ENCODE peak calls at places on chromosomes 1 and 21, in six cellular contexts. One of them, this sample, is unnamed.

GRCh38 chr1:230268371-230269170 is 157.6 kb downstream of the PGBD5 start:
- DNase-seq in lower lobe of right lung: no peak
- DNase-seq in neural crest cell: peak; percentile 33
- DNase-seq in gastrocnemius medialis: no peak
- DNase-seq in endothelial cell of umbilical vein: peak; percentile 64
- DNase-seq in breast epithelium: peak; percentile 47
- DNase-seq in this sample: peak; percentile 36

GRCh38 chr1:174692313-174692712 is 244.5 kb downstream of the GPR52 start:
- DNase-seq in lower lobe of right lung: no peak
- DNase-seq in neural crest cell: no peak
- DNase-seq in gastrocnemius medialis: no peak
- DNase-seq in endothelial cell of umbilical vein: no peak
- DNase-seq in breast epithelium: no peak
- DNase-seq in this sample: no peak

GRCh38 chr1:193108471-193108870 is 3.3 kb upstream of the GLRX2 start:
- DNase-seq in lower lobe of right lung: no peak
- DNase-seq in neural crest cell: no peak
- DNase-seq in gastrocnemius medialis: no peak
- DNase-seq in endothelial cell of umbilical vein: no peak
- DNase-seq in breast epithelium: no peak
- DNase-seq in this sample: no peak

GRCh38 chr1:36913016-36913415 is 121.3 kb downstream of the GRIK3 start:
- DNase-seq in lower lobe of right lung: no peak
- DNase-seq in neural crest cell: no peak
- DNase-seq in gastrocnemius medialis: no peak
- DNase-seq in endothelial cell of umbilical vein: no peak
- DNase-seq in breast epithelium: no peak
- DNase-seq in this sample: no peak

GRCh38 chr1:173002891-173003582 is 47.7 kb downstream of the TNFSF18 start:
- DNase-seq in lower lobe of right lung: no peak
- DNase-seq in neural crest cell: no peak
- DNase-seq in gastrocnemius medialis: no peak
- DNase-seq in endothelial cell of umbilical vein: no peak
- DNase-seq in breast epithelium: no peak
- DNase-seq in this sample: no peak

GRCh38 chr1:17550684-17551584 is 11.4 kb downstream of the ARHGEF10L start:
- DNase-seq in lower lobe of right lung: no peak
- DNase-seq in neural crest cell: no peak
- DNase-seq in gastrocnemius medialis: no peak
- DNase-seq in endothelial cell of umbilical vein: no peak
- DNase-seq in breast epithelium: no peak
- DNase-seq in this sample: no peak

GRCh38 chr1:39501666-39502065 is 10.2 kb downstream of the BMP8A start:
- DNase-seq in lower lobe of right lung: no peak
- DNase-seq in neural crest cell: no peak
- DNase-seq in gastrocnemius medialis: no peak
- DNase-seq in endothelial cell of umbilical vein: no peak
- DNase-seq in breast epithelium: no peak
- DNase-seq in this sample: no peak

GRCh38 chr1:76336951-76337371 is 262.4 kb downstream of the ST6GALNAC3 start:
- DNase-seq in lower lobe of right lung: peak; percentile 65
- DNase-seq in neural crest cell: no peak
- DNase-seq in gastrocnemius medialis: no peak
- DNase-seq in endothelial cell of umbilical vein: no peak
- DNase-seq in breast epithelium: no peak
- DNase-seq in this sample: no peak

GRCh38 chr1:229596961-229597699 is 28.8 kb downstream of the TAF5L start:
- DNase-seq in lower lobe of right lung: no peak
- DNase-seq in neural crest cell: no peak
- DNase-seq in gastrocnemius medialis: peak; percentile 68
- DNase-seq in endothelial cell of umbilical vein: no peak
- DNase-seq in breast epithelium: no peak
- DNase-seq in this sample: no peak

GRCh38 chr1:8880068-8880676 is 1.7 kb upstream of the ENO1 start:
- DNase-seq in lower lobe of right lung: no peak
- DNase-seq in neural crest cell: no peak
- DNase-seq in gastrocnemius medialis: peak; percentile 50
- DNase-seq in endothelial cell of umbilical vein: peak; percentile 55
- DNase-seq in breast epithelium: no peak
- DNase-seq in this sample: no peak

GRCh38 chr21:25459365-25459764 is 147.9 kb downstream of the MRPL39 start:
- DNase-seq in lower lobe of right lung: no peak
- DNase-seq in neural crest cell: no peak
- DNase-seq in gastrocnemius medialis: no peak
- DNase-seq in endothelial cell of umbilical vein: no peak
- DNase-seq in breast epithelium: no peak
- DNase-seq in this sample: no peak

GRCh38 chr1:167683641-167684502 is 37.9 kb upstream of the MPZL1 start:
- DNase-seq in lower lobe of right lung: peak; percentile 66
- DNase-seq in neural crest cell: no peak
- DNase-seq in gastrocnemius medialis: no peak
- DNase-seq in endothelial cell of umbilical vein: no peak
- DNase-seq in breast epithelium: no peak
- DNase-seq in this sample: peak; percentile 33

GRCh38 chr21:33206771-33207290 is 22.9 kb upstream of the IFNAR2 start:
- DNase-seq in lower lobe of right lung: peak; percentile 57
- DNase-seq in neural crest cell: no peak
- DNase-seq in gastrocnemius medialis: no peak
- DNase-seq in endothelial cell of umbilical vein: no peak
- DNase-seq in breast epithelium: no peak
- DNase-seq in this sample: no peak

DNA sequence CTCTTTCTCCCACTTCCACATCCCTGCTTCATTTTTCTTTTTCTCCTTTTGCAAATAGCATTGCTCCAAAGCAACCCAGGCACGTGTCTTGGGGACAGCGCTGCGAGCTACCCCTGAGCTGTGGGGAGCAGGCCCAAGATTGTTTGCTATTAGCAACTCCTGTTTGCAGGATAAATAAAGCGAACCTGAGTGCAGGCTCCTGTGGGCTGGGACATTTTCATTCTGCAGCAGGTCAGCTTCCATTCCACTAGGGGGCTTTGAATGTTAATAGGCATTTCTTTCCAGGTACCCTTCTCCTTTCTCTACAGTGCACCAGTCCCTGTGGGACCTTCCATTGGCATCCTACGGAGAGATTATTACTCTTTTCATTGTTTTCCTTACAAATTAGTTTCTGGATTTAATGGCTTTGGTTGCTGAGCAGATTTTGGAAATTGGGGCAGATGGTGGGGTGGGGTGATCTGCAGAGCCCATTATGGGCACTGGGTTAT is 54.0 kb downstream of the OLFML3 start:
- DNase-seq in lower lobe of right lung: no peak
- DNase-seq in neural crest cell: no peak
- DNase-seq in gastrocnemius medialis: no peak
- DNase-seq in endothelial cell of umbilical vein: no peak
- DNase-seq in breast epithelium: no peak
- DNase-seq in this sample: no peak
- TF ChIP-seq CTCF in lower lobe of right lung: peak; percentile 43
- TF ChIP-seq CTCF in neural crest cell: peak; percentile 66
- TF ChIP-seq CTCF in gastrocnemius medialis: peak; percentile 26
- TF ChIP-seq CTCF in endothelial cell of umbilical vein: no peak
- TF ChIP-seq CTCF in breast epithelium: no peak
- TF ChIP-seq CTCF in this sample: peak; percentile 56

GRCh38 chr1:115593365-115594259 is 48.2 kb upstream of the VANGL1 start:
- DNase-seq in lower lobe of right lung: no peak
- DNase-seq in neural crest cell: no peak
- DNase-seq in gastrocnemius medialis: no peak
- DNase-seq in endothelial cell of umbilical vein: no peak
- DNase-seq in breast epithelium: no peak
- DNase-seq in this sample: no peak

GRCh38 chr1:115592264-115592663 is 49.5 kb upstream of the VANGL1 start:
- DNase-seq in lower lobe of right lung: no peak
- DNase-seq in neural crest cell: no peak
- DNase-seq in gastrocnemius medialis: no peak
- DNase-seq in endothelial cell of umbilical vein: no peak
- DNase-seq in breast epithelium: no peak
- DNase-seq in this sample: no peak

GRCh38 chr1:115595279-115596079 is 46.3 kb upstream of the VANGL1 start:
- DNase-seq in lower lobe of right lung: peak; percentile 77
- DNase-seq in neural crest cell: peak; percentile 90
- DNase-seq in gastrocnemius medialis: peak; percentile 47
- DNase-seq in endothelial cell of umbilical vein: peak; percentile 80
- DNase-seq in breast epithelium: peak; percentile 83
- DNase-seq in this sample: peak; percentile 91

DNA sequence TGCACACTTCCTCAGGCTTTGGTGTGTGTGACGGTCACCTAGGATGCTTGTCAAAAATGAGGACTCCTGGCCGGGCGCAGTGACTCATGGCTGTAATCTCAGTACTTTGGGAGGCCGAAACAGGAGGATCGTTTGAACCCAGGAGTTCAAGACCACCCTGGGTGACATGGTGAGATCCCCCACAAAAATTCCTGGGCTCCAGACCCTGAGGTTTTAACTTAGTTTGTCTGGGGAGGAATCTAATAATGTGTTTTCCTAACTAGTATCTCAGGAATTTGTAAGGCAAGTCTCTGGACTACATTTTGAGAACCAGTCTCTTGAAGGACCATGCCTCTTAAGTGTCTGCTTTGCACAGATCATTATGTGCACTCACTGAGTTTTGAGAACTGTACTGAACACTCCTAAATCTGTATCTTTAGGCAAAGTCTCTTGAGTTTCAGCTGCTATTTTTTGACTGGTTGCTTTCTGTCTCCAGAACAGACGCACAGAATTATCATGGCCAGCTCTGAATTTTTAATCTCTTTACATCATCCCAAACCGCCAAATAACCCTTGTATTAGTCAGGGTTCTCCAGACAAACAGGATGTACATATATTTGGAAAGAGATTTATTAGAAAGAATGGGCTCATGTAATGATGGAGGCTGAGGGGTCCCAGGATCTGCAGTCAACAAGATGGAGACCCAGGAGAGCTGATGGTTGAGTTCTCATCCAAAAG is 45.5 kb upstream of the VANGL1 start:
- DNase-seq in lower lobe of right lung: no peak
- DNase-seq in neural crest cell: no peak
- DNase-seq in gastrocnemius medialis: no peak
- DNase-seq in endothelial cell of umbilical vein: no peak
- DNase-seq in breast epithelium: no peak
- DNase-seq in this sample: no peak
- TF ChIP-seq CTCF in lower lobe of right lung: no peak
- TF ChIP-seq CTCF in neural crest cell: no peak
- TF ChIP-seq CTCF in gastrocnemius medialis: no peak
- TF ChIP-seq CTCF in endothelial cell of umbilical vein: no peak
- TF ChIP-seq CTCF in breast epithelium: no peak
- TF ChIP-seq CTCF in this sample: no peak

DNA sequence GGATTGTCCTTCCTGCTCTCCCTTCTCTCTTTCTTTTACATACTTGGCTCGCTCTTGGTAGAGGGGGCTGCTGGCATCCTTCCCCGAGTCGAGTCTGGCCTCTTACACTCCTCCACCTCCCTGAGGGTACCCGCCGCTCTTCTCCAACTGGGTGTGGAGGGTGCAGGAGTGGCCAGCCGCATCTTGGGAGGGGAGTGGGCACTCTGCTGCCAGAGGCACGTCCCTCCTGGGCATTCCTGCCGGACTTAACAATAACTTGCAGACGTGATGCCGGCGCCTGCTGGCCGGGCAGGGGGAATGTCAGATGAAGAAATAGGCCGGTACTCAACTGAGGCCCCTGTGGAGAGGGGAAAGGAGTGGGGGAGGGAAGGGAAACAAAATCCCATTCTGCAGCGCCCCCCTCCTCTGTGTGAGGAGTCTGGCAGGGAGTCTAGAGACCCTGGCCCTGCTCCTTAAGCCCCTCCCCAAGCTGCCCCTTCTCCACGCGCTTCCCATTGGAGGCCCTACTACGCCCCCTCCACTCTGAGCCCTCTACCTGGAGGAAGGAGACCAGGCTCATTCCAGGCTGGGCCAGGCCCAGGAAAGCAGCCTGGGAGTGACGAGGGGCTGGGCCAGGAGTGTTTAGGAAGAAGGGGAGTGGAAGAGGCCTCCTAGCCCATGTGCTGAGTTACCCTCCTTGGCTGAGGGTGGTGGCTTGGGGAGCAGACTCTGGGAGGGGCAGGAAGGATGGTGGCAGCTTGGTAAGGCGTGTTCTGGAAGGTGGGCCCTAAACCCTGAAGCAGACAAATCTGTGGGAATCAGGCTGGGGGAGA is 1.8 kb downstream of the ATP2B4 start:
- DNase-seq in lower lobe of right lung: peak; percentile 64
- DNase-seq in neural crest cell: peak; percentile 22
- DNase-seq in gastrocnemius medialis: no peak
- DNase-seq in endothelial cell of umbilical vein: peak; percentile 69
- DNase-seq in breast epithelium: no peak
- DNase-seq in this sample: peak; percentile 58
- TF ChIP-seq CTCF in lower lobe of right lung: no peak
- TF ChIP-seq CTCF in neural crest cell: peak; percentile 46
- TF ChIP-seq CTCF in gastrocnemius medialis: peak; percentile 17
- TF ChIP-seq CTCF in endothelial cell of umbilical vein: peak; percentile 9
- TF ChIP-seq CTCF in breast epithelium: no peak
- TF ChIP-seq CTCF in this sample: no peak

GRCh38 chr1:93079685-93080141 is 630 bp downstream of the MTF2 start:
- DNase-seq in lower lobe of right lung: peak; percentile 51
- DNase-seq in neural crest cell: peak; percentile 15
- DNase-seq in gastrocnemius medialis: no peak
- DNase-seq in endothelial cell of umbilical vein: peak; percentile 53
- DNase-seq in breast epithelium: peak; percentile 54
- DNase-seq in this sample: peak; percentile 46

GRCh38 chr1:93078935-93079654 is at the start of gene MTF2:
- DNase-seq in lower lobe of right lung: peak; percentile 96
- DNase-seq in neural crest cell: peak; percentile 98
- DNase-seq in gastrocnemius medialis: peak; percentile 86
- DNase-seq in endothelial cell of umbilical vein: peak; percentile 97
- DNase-seq in breast epithelium: peak; percentile 95
- DNase-seq in this sample: peak; percentile 96

GRCh38 chr1:93082313-93082712 is 3.2 kb downstream of the MTF2 start:
- DNase-seq in lower lobe of right lung: no peak
- DNase-seq in neural crest cell: no peak
- DNase-seq in gastrocnemius medialis: no peak
- DNase-seq in endothelial cell of umbilical vein: no peak
- DNase-seq in breast epithelium: no peak
- DNase-seq in this sample: no peak

GRCh38 chr1:93081716-93082115 is 2.6 kb downstream of the MTF2 start:
- DNase-seq in lower lobe of right lung: no peak
- DNase-seq in neural crest cell: no peak
- DNase-seq in gastrocnemius medialis: no peak
- DNase-seq in endothelial cell of umbilical vein: peak; percentile 67
- DNase-seq in breast epithelium: no peak
- DNase-seq in this sample: no peak

GRCh38 chr1:93080424-93080823 is 1.3 kb downstream of the MTF2 start:
- DNase-seq in lower lobe of right lung: no peak
- DNase-seq in neural crest cell: no peak
- DNase-seq in gastrocnemius medialis: no peak
- DNase-seq in endothelial cell of umbilical vein: peak; percentile 81
- DNase-seq in breast epithelium: no peak
- DNase-seq in this sample: no peak
- TF ChIP-seq CTCF in lower lobe of right lung: peak; percentile 42
- TF ChIP-seq CTCF in neural crest cell: peak; percentile 66
- TF ChIP-seq CTCF in gastrocnemius medialis: no peak
- TF ChIP-seq CTCF in endothelial cell of umbilical vein: peak; percentile 37
- TF ChIP-seq CTCF in breast epithelium: no peak
- TF ChIP-seq CTCF in this sample: no peak

This sample was measured in nephron progenitor cell.